ENCODE peak calls at places on chromosomes 3 and 15, in ten cellular contexts. K, E, U, G, O, B, A, X, S and D are unnamed samples.
A peak's percentile ranks its signal among the peaks of the same experiment; 100 is the strongest.

GRCh38 chr3:59772416-59773408 is 722.9 kb upstream of the CFAP20DC start:
- DNase-seq in X (no peak), U (no peak), G (no peak), E (peak; percentile 6), K (no peak), A (no peak), S (no peak), B (no peak), O (no peak), D (no peak)

GRCh38 chr3:62159693-62160092 is 213.7 kb downstream of the FEZF2 start:
- DNase-seq in A (peak; percentile 73), S (no peak), O (no peak), G (no peak), U (peak; percentile 76), X (no peak), B (no peak), K (peak; percentile 52), E (no peak), D (peak; percentile 64)

GRCh38 chr15:87500240-87500639 is 756.3 kb downstream of the NTRK3 start:
- DNase-seq in G (no peak), U (no peak), E (no peak), S (no peak), K (no peak), A (no peak), X (no peak), B (no peak), O (no peak), D (no peak)

GRCh38 chr3:140447136-140447535 is 230.7 kb upstream of the TRIM42 start:
- DNase-seq in B (no peak), S (no peak), U (no peak), O (no peak), K (no peak), E (no peak), X (no peak), G (no peak), A (no peak), D (no peak)

GRCh38 chr3:49013113-49013737 is 5.2 kb downstream of the DALRD3 start:
- DNase-seq in S (no peak), E (no peak), K (no peak), G (no peak), B (no peak), O (no peak), X (no peak), A (no peak), U (no peak), D (no peak)

GRCh38 chr3:195803309-195803908 is 8.3 kb downstream of the MUC4 start:
- DNase-seq in K (no peak), S (peak; percentile 5), E (no peak), B (no peak), U (no peak), X (no peak), G (no peak), A (no peak), O (peak; percentile 35), D (peak; percentile 3)

GRCh38 chr3:9149566-9149965 is 99.9 kb downstream of the SRGAP3 start:
- DNase-seq in O (no peak), S (no peak), U (no peak), E (no peak), G (no peak), K (no peak), B (no peak), X (no peak), A (no peak), D (no peak)

GRCh38 chr15:90340345-90340744 is 11.7 kb upstream of the ZNF774 start:
- DNase-seq in G (no peak), E (no peak), X (no peak), S (no peak), K (no peak), A (no peak), U (no peak), O (no peak), B (no peak), D (no peak)

GRCh38 chr3:88150371-88150770 is 612 bp downstream of the C3orf38 start:
- DNase-seq in K (no peak), U (no peak), X (no peak), A (peak; percentile 42), E (peak; percentile 44), G (no peak), S (no peak), O (peak; percentile 55), B (no peak), D (no peak)

GRCh38 chr3:136250862-136251460 is 821 bp downstream of the PCCB start:
- DNase-seq in S (peak; percentile 8), A (peak; percentile 56), O (no peak), E (peak; percentile 65), G (no peak), B (no peak), X (peak; percentile 63), U (peak; percentile 72), K (peak; percentile 47), D (no peak)

GRCh38 chr3:52441772-52442332 is 3.1 kb downstream of the SEMA3G start:
- DNase-seq in G (no peak), X (no peak), S (no peak), K (no peak), B (no peak), E (no peak), A (no peak), U (no peak), O (no peak), D (no peak)

GRCh38 chr3:141540531-141540930 is 53.7 kb downstream of the RASA2 start:
- DNase-seq in S (no peak), K (no peak), X (no peak), B (no peak), O (no peak), U (no peak), G (no peak), E (no peak), A (no peak), D (no peak)

GRCh38 chr15:79209690-79210089 is 72.8 kb upstream of the ANKRD34C start:
- DNase-seq in E (no peak), O (no peak), G (no peak), A (no peak), X (no peak), U (no peak), B (no peak), S (no peak), K (no peak), D (no peak)

GRCh38 chr3:143445118-143445517 is 325.5 kb downstream of the CHST2 start:
- DNase-seq in U (no peak), A (peak; percentile 33), E (no peak), B (no peak), G (no peak), O (no peak), S (no peak), X (no peak), K (peak; percentile 51), D (peak; percentile 18)

GRCh38 chr3:194075088-194075615 is 60.8 kb upstream of the HES1 start:
- DNase-seq in A (no peak), X (no peak), B (no peak), S (no peak), K (no peak), G (peak; percentile 62), E (no peak), O (no peak), U (no peak), D (no peak)

GRCh38 chr15:45183001-45183400 is 4.8 kb downstream of the SHF start:
- DNase-seq in U (no peak), K (no peak), S (no peak), A (no peak), X (no peak), E (no peak), O (no peak), G (no peak), B (no peak), D (no peak)

DNA sequence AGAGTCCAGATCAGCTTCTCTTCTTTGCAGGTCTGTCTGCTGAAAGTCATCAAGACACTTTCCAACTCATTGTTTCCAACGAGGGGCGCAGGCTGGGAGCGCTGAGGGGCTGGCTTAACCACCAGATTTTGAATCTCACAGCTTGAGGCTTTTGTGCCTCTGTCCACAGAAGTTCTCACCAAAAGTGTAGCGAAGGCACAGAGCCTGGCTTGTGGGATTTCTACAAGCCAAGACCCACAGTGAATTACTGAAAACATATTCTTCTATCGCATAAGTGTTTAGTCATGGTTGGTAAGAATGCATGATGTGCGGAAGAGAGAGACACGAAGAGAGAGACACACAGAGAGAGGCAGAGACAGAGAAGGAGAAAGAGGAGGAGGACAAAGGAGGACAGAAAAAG is 35.2 kb downstream of the BHLHE40 start:
- DNase-seq in U (no peak), S (no peak), B (no peak), O (no peak), X (no peak), A (no peak), K (no peak), G (no peak), E (no peak), D (no peak)
- H3K4me3 ChIP-seq in U (no peak overlapping the region), S (no peak overlapping the region), B (no peak overlapping the region), O (no peak overlapping the region), X (no peak overlapping the region), A (no peak overlapping the region), K (no peak overlapping the region), G (no peak overlapping the region), E (no peak overlapping the region), D (no peak overlapping the region)

GRCh38 chr15:38886315-38887163 is 321.9 kb upstream of the RASGRP1 start:
- DNase-seq in S (peak; percentile 59), B (no peak), G (no peak), K (peak; percentile 93), X (no peak), A (peak; percentile 90), U (no peak), E (peak; percentile 26), O (peak; percentile 89), D (peak; percentile 83)
- H3K4me3 ChIP-seq in S (peak overlapping the region; percentile 28), B (no peak overlapping the region), G (no peak overlapping the region), K (peak overlapping the region; percentile 39), X (no peak overlapping the region), A (no peak overlapping the region), U (no peak overlapping the region), E (no peak overlapping the region), O (peak overlapping the region; percentile 47), D (peak overlapping the region; percentile 30)

DNA sequence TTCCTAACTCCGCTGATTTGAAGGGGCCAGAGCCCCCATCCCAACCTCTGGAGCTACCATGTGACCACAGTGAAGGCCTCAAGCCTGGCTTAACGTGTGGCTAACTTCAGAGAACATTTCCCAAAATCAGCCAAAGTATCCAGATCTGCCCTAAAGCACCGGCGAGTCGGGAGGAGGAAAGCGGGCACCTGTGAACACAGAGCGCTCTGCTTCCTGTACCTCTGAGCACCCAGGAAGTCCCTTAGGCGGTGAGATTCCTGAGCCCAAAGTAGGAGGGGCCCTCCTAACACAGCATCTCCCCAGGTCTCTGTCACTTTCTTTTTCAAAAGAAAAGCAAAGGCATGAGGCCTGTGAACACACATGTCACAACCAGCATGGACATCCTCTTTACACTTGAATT is 904 bp upstream of the EIF4E3 start:
- DNase-seq in S (no peak), A (no peak), E (no peak), B (no peak), O (no peak), K (no peak), X (no peak), G (no peak), U (no peak), D (no peak)
- H3K4me3 ChIP-seq in S (no peak overlapping the region), A (no peak overlapping the region), E (no peak overlapping the region), B (peak overlapping the region; percentile 85), O (peak overlapping the region; percentile 76), K (no peak overlapping the region), X (peak overlapping the region; percentile 77), G (no peak overlapping the region), U (peak overlapping the region; percentile 81), D (no peak overlapping the region)

DNA sequence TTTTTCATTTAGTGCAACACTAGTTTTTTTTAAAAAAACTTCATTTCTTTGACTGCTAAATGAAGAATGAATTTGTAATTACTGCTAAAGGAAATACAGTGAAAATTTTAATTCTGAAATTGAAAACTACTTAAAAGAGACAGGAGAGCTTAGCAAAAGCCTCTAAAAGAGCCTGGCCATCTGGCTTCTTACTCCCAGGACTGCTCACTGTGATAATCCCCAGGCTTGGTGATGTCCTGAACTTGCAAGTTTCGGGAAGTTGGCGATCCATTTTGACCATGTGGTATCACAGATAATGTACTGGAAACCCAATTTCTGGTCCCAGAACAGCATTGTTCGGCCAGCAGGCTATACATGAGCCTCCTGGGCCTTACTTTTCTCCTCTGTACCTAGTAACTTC is 292.1 kb downstream of the FGF12 start:
- DNase-seq in G (no peak), B (no peak), K (no peak), O (no peak), U (no peak), E (no peak), S (no peak), X (no peak), A (no peak), D (no peak)
- H3K4me3 ChIP-seq in G (no peak overlapping the region), B (no peak overlapping the region), K (no peak overlapping the region), O (no peak overlapping the region), U (no peak overlapping the region), E (no peak overlapping the region), S (no peak overlapping the region), X (no peak overlapping the region), A (no peak overlapping the region), D (no peak overlapping the region)